ENCODE peak calls at places on chromosomes 2 and 18, in five cellular contexts. O is upper lobe of left lung, N is IMR-90, J is testis, Y is A549. Z is an unnamed sample. For H3K4me1, the result is how much of the 10 kb centered on the place peaks cover.

GRCh38 chr2:122236152-122236892 is 480.9 kb downstream of the TSN start:
- DNase-seq in Y (peak), J (peak), N (no peak), O (no peak), Z (no peak)

GRCh38 chr18:70200286-70200685 is 5.2 kb downstream of the RTTN start:
- DNase-seq in O (no peak), Y (no peak), J (no peak), N (no peak), Z (no peak)

GRCh38 chr2:221385716-221386115 is 186.4 kb downstream of the EPHA4 start:
- DNase-seq in N (no peak), O (no peak), Y (no peak), J (no peak), Z (no peak)

GRCh38 chr2:137947714-137948336 is 16.4 kb upstream of the HNMT start:
- DNase-seq in J (peak), O (peak), Y (peak), N (peak), Z (peak)

GRCh38 chr2:101440127-101440738 is 34.7 kb downstream of the RFX8 start:
- DNase-seq in N (peak), Y (no peak), O (no peak), J (no peak), Z (no peak)

GRCh38 chr2:100935372-100935752 is 66.7 kb upstream of the RPL31 start:
- DNase-seq in O (no peak), Y (no peak), N (peak), J (no peak), Z (no peak)

GRCh38 chr2:8548065-8548870 is 133.6 kb upstream of the ID2 start:
- DNase-seq in O (no peak), J (no peak), Y (no peak), N (no peak), Z (peak)

GRCh38 chr2:174916270-174916930 is 88.8 kb downstream of the CHN1 start:
- DNase-seq in J (no peak), N (no peak), Y (no peak), O (no peak), Z (no peak)

GRCh38 chr18:49024808-49025361 is 74.1 kb upstream of the SMAD7 start:
- DNase-seq in Y (no peak), N (no peak), J (no peak), O (no peak), Z (peak)

GRCh38 chr2:156864230-156864629 is 393.3 kb upstream of the GALNT5 start:
- DNase-seq in O (no peak), N (peak), J (no peak), Y (no peak), Z (no peak)

DNA sequence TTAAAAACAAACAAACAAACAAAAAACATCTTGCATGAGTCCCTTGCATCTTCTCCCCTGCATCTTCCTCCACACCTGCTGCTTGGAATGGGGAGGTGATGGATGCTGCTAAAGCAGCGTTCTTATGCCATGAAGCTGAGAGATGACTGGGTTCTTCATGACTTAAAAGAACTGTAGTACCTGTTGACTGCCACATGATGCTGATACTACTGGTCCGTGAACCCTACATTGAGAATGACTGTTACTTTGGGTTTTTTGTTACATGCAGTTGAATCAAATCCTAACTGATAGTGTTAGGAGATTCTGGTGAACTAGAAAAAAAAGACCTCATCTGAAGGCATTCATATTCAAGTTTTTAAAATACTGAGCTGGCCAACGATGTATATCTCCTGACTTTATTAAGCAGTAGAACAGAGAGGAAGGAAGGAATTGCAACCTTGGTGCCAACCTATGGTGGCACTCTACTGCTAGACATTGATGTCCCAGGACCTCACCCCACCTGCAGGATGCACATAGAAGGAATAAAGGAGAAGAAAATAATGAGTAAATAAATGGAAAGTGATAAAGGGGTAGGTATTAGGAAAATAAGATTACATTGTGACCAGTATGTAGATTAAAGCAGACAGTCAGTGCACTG is 63.2 kb upstream of the SPAG16 start:
- DNase-seq in Y (no peak), O (no peak), N (no peak), J (no peak), Z (no peak)
- H3K4me1 ChIP-seq in Y (under half), O (under half), N (under half), J (under half), Z (under half)

GRCh38 chr18:9475643-9476580 is 599 bp downstream of the RALBP1 start:
- DNase-seq in J (peak), N (peak), Y (no peak), O (peak), Z (peak)
- TF ChIP-seq POLR2A in J (no peak), N (no peak), Y (peak), O (peak), Z (no peak)

GRCh38 chr18:55582325-55582724 is 5.7 kb downstream of the TCF4 start:
- DNase-seq in O (no peak), J (no peak), Y (no peak), N (no peak), Z (no peak)

GRCh38 chr18:55575949-55576348 is 12.0 kb downstream of the TCF4 start:
- DNase-seq in J (no peak), Y (no peak), O (no peak), N (no peak), Z (no peak)

GRCh38 chr18:55579888-55580287 is 8.1 kb downstream of the TCF4 start:
- DNase-seq in J (no peak), O (no peak), N (no peak), Y (no peak), Z (no peak)

GRCh38 chr18:55577812-55578539 is 10.0 kb downstream of the TCF4 start:
- DNase-seq in J (no peak), O (no peak), Y (peak), N (no peak), Z (no peak)

GRCh38 chr18:55579471-55579870 is 8.5 kb downstream of the TCF4 start:
- DNase-seq in N (peak), O (no peak), J (no peak), Y (no peak), Z (no peak)
- H3K4me1 ChIP-seq in N (under half), O (under half), J (under half), Y (under half), Z (under half)

DNA sequence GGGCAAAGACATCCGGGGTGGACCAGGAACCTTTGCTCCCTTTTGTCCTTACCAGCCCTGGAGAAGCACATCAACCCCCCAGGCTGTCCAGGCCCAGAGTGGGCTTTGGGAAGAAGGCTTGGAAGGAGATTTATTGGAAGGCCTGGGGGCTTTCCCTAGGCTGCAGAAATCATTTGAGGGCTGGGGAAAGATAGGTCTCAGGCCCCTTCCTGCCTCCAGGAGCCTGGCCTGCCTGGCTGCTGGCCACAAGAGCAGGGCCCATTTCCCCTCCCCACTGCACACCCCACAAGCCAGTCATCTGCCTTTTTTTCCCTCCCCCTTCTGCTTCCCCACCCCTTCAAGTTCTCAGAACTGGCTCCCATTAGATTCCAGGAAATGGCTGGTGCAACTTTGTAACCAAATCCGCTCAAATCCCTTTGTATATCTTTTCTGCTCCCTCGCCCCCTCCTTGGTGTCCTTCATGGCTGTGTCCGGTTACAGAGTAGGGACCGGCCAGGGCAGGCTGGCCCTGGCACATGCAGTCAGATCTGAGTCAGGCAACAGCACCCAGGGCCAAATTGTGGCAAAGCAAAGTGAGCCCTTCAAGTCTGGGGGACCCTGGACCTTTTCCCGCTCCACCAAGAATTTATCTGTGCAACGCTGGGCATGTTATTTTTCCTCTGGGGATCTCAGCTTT is 20.8 kb upstream of the TNP1 start:
- DNase-seq in N (peak), O (no peak), Y (no peak), J (peak), Z (no peak)
- TF ChIP-seq POLR2A in N (no peak), O (no peak), Y (no peak), J (no peak), Z (no peak)

DNA sequence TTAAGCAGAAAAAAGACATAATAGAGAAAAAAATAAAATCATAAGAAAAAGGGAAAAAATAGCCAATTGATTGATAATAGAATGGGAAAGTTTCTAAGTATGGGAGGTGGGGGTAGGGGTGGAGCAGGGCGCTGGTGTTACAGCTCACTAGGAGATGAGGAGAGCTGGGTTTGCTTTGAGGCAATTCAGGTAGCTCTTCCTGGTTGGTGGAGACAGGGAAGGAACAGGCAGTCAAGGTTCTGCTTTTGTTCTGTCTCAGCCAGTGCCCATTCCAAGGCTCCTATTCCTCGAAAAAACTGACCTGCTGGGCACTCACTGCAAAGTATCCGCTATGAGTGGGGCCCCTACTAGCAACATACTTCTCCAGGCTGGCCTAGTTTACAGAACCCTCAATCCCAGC is 1.7 kb upstream of the CNNM4 start:
- DNase-seq in J (no peak), O (no peak), N (no peak), Y (no peak), Z (no peak)
- H3K4me1 ChIP-seq in J (under half), O (under half), N (under half), Y (under half), Z (under half)

DNA sequence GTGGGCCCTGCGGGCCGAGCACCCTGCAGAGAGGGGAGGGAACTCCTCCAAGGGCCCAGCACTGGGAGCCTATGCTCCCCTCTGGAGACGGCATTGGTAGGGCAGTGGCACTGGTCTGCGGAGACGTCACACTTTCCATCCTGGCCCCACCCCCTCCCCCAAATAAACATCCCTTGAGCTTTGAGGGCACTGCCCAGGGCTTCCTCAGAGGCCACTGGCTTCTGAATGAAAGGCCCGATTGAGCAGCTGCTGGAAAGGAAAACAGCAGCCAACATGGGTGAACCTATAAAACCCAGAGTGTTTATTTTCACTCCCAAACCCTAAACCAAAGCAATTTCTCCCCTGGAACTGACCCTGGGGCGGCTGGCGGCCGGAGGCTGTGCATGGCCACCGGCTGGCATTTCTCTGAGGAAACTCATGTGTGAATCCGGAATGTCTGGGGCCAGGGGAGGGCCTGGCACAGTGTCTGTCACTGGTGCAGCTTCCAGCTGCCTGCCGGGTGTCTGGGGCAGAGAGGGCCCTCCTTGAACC is 138.9 kb downstream of the DYSF start:
- DNase-seq in Y (no peak), J (no peak), N (no peak), O (no peak), Z (no peak)
- TF ChIP-seq POLR2A in Y (no peak), J (no peak), N (no peak), O (no peak), Z (no peak)

GRCh38 chr2:21001988-21002813 is 41.7 kb downstream of the APOB start:
- DNase-seq in J (no peak), O (no peak), Y (no peak), N (no peak), Z (no peak)

GRCh38 chr2:20998972-20999905 is 44.6 kb downstream of the APOB start:
- DNase-seq in Y (no peak), O (no peak), J (no peak), N (no peak), Z (no peak)

GRCh38 chr2:21002814-21003192 is 41.1 kb downstream of the APOB start:
- DNase-seq in Y (no peak), O (no peak), N (no peak), J (no peak), Z (no peak)

GRCh38 chr2:20999906-21000645 is 43.8 kb downstream of the APOB start:
- DNase-seq in N (no peak), J (no peak), O (no peak), Y (no peak), Z (no peak)

GRCh38 chr2:21001225-21001946 is 42.5 kb downstream of the APOB start:
- DNase-seq in J (no peak), N (no peak), Y (no peak), O (no peak), Z (no peak)
- H3K4me1 ChIP-seq in J (under half), N (under half), Y (under half), O (under half), Z (under half)

DNA sequence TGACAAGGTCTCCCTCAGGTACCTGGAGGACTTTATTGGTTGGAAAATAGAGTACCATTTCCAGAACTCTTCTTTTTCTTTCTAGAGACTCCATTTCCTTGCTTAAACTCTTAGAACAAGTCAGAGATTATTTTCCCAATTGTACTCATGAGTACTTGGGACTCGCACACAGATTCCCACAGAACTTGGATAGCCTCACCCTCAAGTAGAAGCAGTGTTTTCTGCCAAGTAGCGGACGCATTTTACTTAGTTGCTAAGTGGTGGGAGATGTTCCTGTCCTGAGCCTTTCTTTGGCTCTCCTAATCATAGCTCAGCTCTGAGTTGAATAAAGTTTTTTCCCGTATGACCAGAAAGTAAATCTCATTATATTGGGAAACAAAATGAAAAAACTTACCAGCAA is 17.2 kb downstream of the SLC30A3 start:
- DNase-seq in Y (no peak), O (no peak), N (no peak), J (peak), Z (no peak)
- TF ChIP-seq POLR2A in Y (no peak), O (no peak), N (no peak), J (no peak), Z (no peak)

GRCh38 chr2:60819936-60820335 is 61.4 kb upstream of the REL start:
- DNase-seq in Y (no peak), O (no peak), N (no peak), J (no peak), Z (peak)
- H3K4me1 ChIP-seq in Y (under half), O (under half), N (under half), J (under half), Z (under half)

DNA sequence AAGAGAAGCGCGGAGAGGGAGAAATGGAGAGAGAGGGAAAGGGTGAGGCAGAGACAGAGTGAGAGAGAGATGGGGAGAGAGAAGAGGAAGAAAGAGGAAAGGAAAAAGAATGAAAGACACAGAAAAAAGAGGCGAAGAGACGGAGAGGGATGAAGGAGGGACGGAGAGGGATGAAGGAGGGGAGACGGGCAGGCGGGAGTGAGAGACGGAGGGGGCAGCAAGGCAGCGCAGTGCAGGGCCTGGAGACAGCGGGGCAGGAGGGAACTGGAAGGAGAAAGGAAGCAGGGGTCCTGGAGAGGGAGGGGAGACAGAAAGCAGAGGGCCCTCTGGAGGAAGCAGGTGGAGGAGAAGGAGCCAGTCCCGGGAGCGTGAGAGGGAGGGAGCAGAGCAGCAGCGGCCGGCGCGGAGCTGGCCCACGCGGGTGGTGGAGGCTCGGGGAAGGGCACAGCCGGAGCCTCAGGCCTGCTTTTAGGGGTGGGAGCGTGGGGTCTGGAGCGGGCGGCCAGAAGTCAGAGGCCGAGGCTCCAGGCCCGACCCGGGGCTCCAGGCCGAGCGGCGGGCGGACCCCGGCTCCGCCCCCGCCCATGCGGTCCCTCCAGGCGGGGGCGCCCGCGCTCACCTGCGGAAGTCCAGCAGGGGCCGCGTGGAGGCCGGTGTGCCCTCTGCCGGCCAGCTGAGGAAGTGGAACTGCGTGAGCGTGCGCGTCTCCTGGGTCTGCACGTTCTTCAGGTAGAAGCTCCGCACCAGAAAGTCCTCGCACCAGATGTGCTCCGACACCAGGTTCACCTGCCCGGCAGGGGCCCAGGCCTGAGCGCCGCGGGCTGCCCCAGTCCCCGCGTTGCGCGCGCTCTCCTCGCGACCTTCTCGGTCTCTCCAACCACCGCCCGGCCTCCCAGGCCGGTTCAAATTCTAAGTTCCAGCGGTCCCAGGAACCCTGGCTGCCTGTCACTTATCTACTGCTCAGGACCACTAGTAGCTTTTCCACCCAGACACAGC is 14.5 kb downstream of the PTPRN start:
- DNase-seq in Y (peak), O (peak), J (peak), N (peak), Z (peak)
- TF ChIP-seq POLR2A in Y (peak), O (peak), J (no peak), N (no peak), Z (no peak)